ENCODE peak calls at places on chromosomes 7 and 10, in four cellular contexts. D, L, K and R are unnamed samples.

GRCh38 chr10:71077143-71077581 is 135.2 kb upstream of the UNC5B start:
- DNase-seq in K (no peak), L (no peak), D (no peak), R (no peak)

GRCh38 chr10:72690071-72690755 is 1.7 kb upstream of the MCU start:
- DNase-seq in L (no peak), K (no peak), D (no peak), R (no peak)

GRCh38 chr10:126336786-126337185 is 51.5 kb downstream of the ADAM12 start:
- DNase-seq in K (no peak), D (no peak), L (no peak), R (no peak)

GRCh38 chr10:104472957-104473745 is 119.5 kb downstream of the CFAP58 start:
- DNase-seq in K (no peak), L (no peak), D (no peak), R (no peak)

GRCh38 chr10:28874210-28874609 is 196.9 kb downstream of the BAMBI start:
- DNase-seq in L (no peak), K (no peak), D (no peak), R (no peak)

GRCh38 chr7:13036256-13036765 is 348.9 kb downstream of the ARL4A start:
- DNase-seq in L (no peak), D (no peak), K (no peak), R (no peak)

GRCh38 chr10:131997366-131998049 is 15.8 kb upstream of the BNIP3 start:
- DNase-seq in D (no peak), L (no peak), K (no peak), R (no peak)

GRCh38 chr10:132753596-132753995 is 32.4 kb downstream of the NKX6-2 start:
- DNase-seq in K (no peak), D (no peak), L (no peak), R (no peak)

GRCh38 chr10:44991571-44991970 is 9.2 kb upstream of the ZNF22 start:
- DNase-seq in D (no peak), L (no peak), K (no peak), R (no peak)

GRCh38 chr10:6059506-6059905 is 2.7 kb downstream of the IL2RA start:
- DNase-seq in K (no peak), L (no peak), D (no peak), R (no peak)

GRCh38 chr10:106648534-106649481 is 515.7 kb downstream of the SORCS1 start:
- DNase-seq in D (no peak), K (no peak), L (no peak), R (no peak)

GRCh38 chr10:52525761-52526160 is 211.7 kb downstream of the DKK1 start:
- DNase-seq in D (no peak), K (no peak), L (no peak), R (no peak)

GRCh38 chr10:60390224-60390626 is 550 bp upstream of the ANK3 start:
- DNase-seq in K (no peak), D (no peak), L (peak; percentile 28), R (no peak)

GRCh38 chr10:23630880-23631279 is 192.0 kb downstream of the OTUD1 start:
- DNase-seq in K (no peak), D (no peak), L (no peak), R (no peak)

GRCh38 chr7:51021906-51022570 is 239.3 kb upstream of the GRB10 start:
- DNase-seq in D (no peak), K (no peak), L (no peak), R (no peak)

GRCh38 chr7:113796557-113796956 is 122.3 kb downstream of the PPP1R3A start:
- DNase-seq in D (no peak), L (no peak), K (no peak), R (no peak)

GRCh38 chr10:59536576-59537014 is 173.1 kb downstream of the SLC16A9 start:
- DNase-seq in L (no peak), K (no peak), D (no peak), R (no peak)

GRCh38 chr7:14321947-14322346 is 332.5 kb upstream of the ETV1 start:
- DNase-seq in L (no peak), D (no peak), K (no peak), R (peak; percentile 87)

GRCh38 chr7:159004411-159004810 is 140.3 kb downstream of the VIPR2 start:
- DNase-seq in K (no peak), D (no peak), L (no peak), R (no peak)

GRCh38 chr7:121872831-121873764 is at the start of gene PTPRZ1:
- DNase-seq in D (no peak), L (peak; percentile 17), K (no peak), R (no peak)

GRCh38 chr10:112375721-112376577 is 2.0 kb downstream of the ACSL5 start:
- DNase-seq in K (peak; percentile 29), D (peak; percentile 72), L (no peak), R (peak; percentile 79)

GRCh38 chr10:25178411-25178810 is 3.6 kb downstream of the GPR158 start:
- DNase-seq in K (no peak), D (no peak), L (no peak), R (no peak)

GRCh38 chr10:119238577-119238976 is 31.2 kb downstream of the GRK5 start:
- DNase-seq in K (no peak), D (no peak), L (no peak), R (no peak)

GRCh38 chr7:56007167-56007652 is 42.8 kb downstream of the NIPSNAP2 start:
- DNase-seq in L (no peak), D (no peak), K (no peak), R (peak; percentile 24)

GRCh38 chr10:361203-362135 is 226.2 kb downstream of the ZMYND11 start:
- DNase-seq in L (no peak), K (no peak), D (no peak), R (no peak)

GRCh38 chr7:16695621-16696237 is 49.7 kb downstream of the BZW2 start:
- DNase-seq in L (no peak), K (no peak), D (peak; percentile 34), R (peak; percentile 25)

GRCh38 chr10:66362522-66362921 is 563.3 kb upstream of the LRRTM3 start:
- DNase-seq in D (no peak), L (no peak), K (no peak), R (no peak)

GRCh38 chr7:150748402-150748801 is 11.2 kb downstream of the GIMAP5 start:
- DNase-seq in D (no peak), K (no peak), L (no peak), R (no peak)

GRCh38 chr10:98586096-98586495 is 139.4 kb upstream of the HPS1 start:
- DNase-seq in L (no peak), D (no peak), K (no peak), R (no peak)

GRCh38 chr10:98513704-98514103 is 67.0 kb upstream of the HPS1 start:
- DNase-seq in D (no peak), L (no peak), K (no peak), R (no peak)

GRCh38 chr10:72550239-72550638 is 75.6 kb downstream of the MICU1 start:
- DNase-seq in K (no peak), L (no peak), D (no peak), R (no peak)

GRCh38 chr10:133379801-133380666 is 972 bp downstream of the PAOX start:
- DNase-seq in L (no peak), K (no peak), D (no peak), R (no peak)